ENCODE peak calls at places on chromosomes 16 and 17, in five cellular contexts. C is HuH-7, H is non-pigmented ciliary epithelial cell, E is activated T-cell treated with anti-CD3 and anti-CD28 coated beads for 24 hours, P is lower leg skin. X is an unnamed sample.

GRCh38 chr16:80114699-80115098 is 426.1 kb upstream of the DYNLRB2 start:
- DNase-seq in P (no peak), C (no peak), H (no peak), E (no peak), X (no peak)

GRCh38 chr16:70512456-70512855 is 10.9 kb downstream of the COG4 start:
- DNase-seq in C (no peak), E (no peak), P (no peak), H (no peak), X (peak)

GRCh38 chr17:48757524-48757961 is 29.0 kb upstream of the HOXB13 start:
- DNase-seq in C (no peak), H (no peak), P (no peak), E (no peak), X (no peak)

GRCh38 chr17:924711-925480 is 54.7 kb downstream of the NXN start:
- DNase-seq in E (no peak), P (no peak), C (no peak), H (no peak), X (no peak)

GRCh38 chr16:73308776-73309175 is 260.8 kb upstream of the ZFHX3 start:
- DNase-seq in P (no peak), E (no peak), H (no peak), C (no peak), X (no peak)

GRCh38 chr17:78227455-78227916 is 3.9 kb upstream of the TMEM235 start:
- DNase-seq in C (no peak), E (no peak), P (no peak), H (no peak), X (no peak)

GRCh38 chr17:36510636-36511035 is 24.0 kb downstream of the MYO19 start:
- DNase-seq in H (no peak), P (peak), E (no peak), C (no peak), X (no peak)

GRCh38 chr16:65069090-65069489 is 52.8 kb downstream of the CDH11 start:
- DNase-seq in E (no peak), H (peak), C (no peak), P (no peak), X (no peak)

GRCh38 chr16:10740845-10741208 is 2.8 kb upstream of the NUBP1 start:
- DNase-seq in E (no peak), H (no peak), P (no peak), C (no peak), X (no peak)

GRCh38 chr16:46822270-46822669 is 8.7 kb downstream of the C16orf87 start:
- DNase-seq in C (no peak), P (no peak), E (peak), H (peak), X (no peak)

GRCh38 chr17:58330997-58331814 is 2.6 kb upstream of the TSPOAP1 start:
- DNase-seq in E (peak), H (no peak), C (no peak), P (no peak), X (no peak)

GRCh38 chr17:73091770-73092517 is 544 bp downstream of the SLC39A11 start:
- DNase-seq in P (peak), C (peak), H (no peak), E (no peak), X (no peak)

GRCh38 chr17:78249836-78250806 is 18.7 kb downstream of the TMEM235 start:
- DNase-seq in P (no peak), C (no peak), E (no peak), H (no peak), X (no peak)

GRCh38 chr16:47887496-47887895 is 268.3 kb downstream of the ABCC12 start:
- DNase-seq in E (no peak), H (no peak), P (no peak), C (no peak), X (no peak)

GRCh38 chr16:77171750-77172635 is 19.0 kb upstream of the MON1B start:
- DNase-seq in H (no peak), P (no peak), C (peak), E (peak), X (no peak)

GRCh38 chr17:15436399-15437369 is 30.7 kb downstream of the CDRT4 start:
- DNase-seq in C (no peak), P (peak), E (no peak), H (no peak), X (peak)

GRCh38 chr17:10730956-10731879 is 1.4 kb upstream of the TMEM220 start:
- DNase-seq in P (peak), E (no peak), H (no peak), C (no peak), X (no peak)

GRCh38 chr16:48444574-48444973 is 59.4 kb upstream of the SIAH1 start:
- DNase-seq in H (peak), E (no peak), C (no peak), P (no peak), X (peak)

X was measured in psoas muscle.